ENCODE peak calls at places on chromosome 7, in ten cellular contexts. K, G, U, X, H, C, Z, R, I and S are unnamed samples.

GRCh38 chr7:4809091-4809591 is 33.7 kb downstream of the AP5Z1 start:
- DNase-seq in K (no peak), G (no peak), U (no peak), X (no peak), H (no peak), C (no peak), Z (no peak), R (no peak), I (peak; percentile 60), S (no peak)

GRCh38 chr7:134678115-134678514 is 31.5 kb downstream of the BPGM start:
- DNase-seq in K (no peak), G (no peak), U (no peak), X (no peak), H (no peak), C (no peak), Z (no peak), R (no peak), I (no peak), S (no peak)

GRCh38 chr7:127793582-127793981 is 141.6 kb downstream of the SND1 start:
- DNase-seq in K (no peak), G (no peak), U (no peak), X (no peak), H (no peak), C (peak; percentile 76), Z (no peak), R (no peak), I (no peak), S (no peak)

GRCh38 chr7:103140684-103141083 is 8.2 kb downstream of the NAPEPLD start:
- DNase-seq in K (no peak), G (no peak), U (no peak), X (no peak), H (no peak), C (no peak), Z (no peak), R (no peak), I (no peak), S (no peak)

GRCh38 chr7:1059200-1060091 is 15.1 kb downstream of the GPR146 start:
- DNase-seq in K (peak; percentile 92), G (peak; percentile 74), U (peak; percentile 92), X (no peak), H (peak; percentile 62), C (peak; percentile 70), Z (no peak), R (peak; percentile 64), I (no peak), S (no peak)

GRCh38 chr7:155653773-155654172 is 9.3 kb downstream of the RBM33 start:
- DNase-seq in K (no peak), G (no peak), U (no peak), X (no peak), H (no peak), C (no peak), Z (no peak), R (no peak), I (no peak), S (no peak)

GRCh38 chr7:43697690-43698089 is 31.6 kb downstream of the COA1 start:
- DNase-seq in K (no peak), G (peak; percentile 24), U (no peak), X (no peak), H (no peak), C (no peak), Z (no peak), R (no peak), I (no peak), S (no peak)

GRCh38 chr7:3399858-3400257 is 98.8 kb downstream of the SDK1 start:
- DNase-seq in K (no peak), G (peak; percentile 61), U (no peak), X (no peak), H (no peak), C (no peak), Z (no peak), R (peak; percentile 6), I (no peak), S (no peak)

GRCh38 chr7:101164071-101164840 is 1.1 kb downstream of the VGF start:
- DNase-seq in K (peak; percentile 33), G (peak; percentile 63), U (no peak), X (no peak), H (peak; percentile 35), C (peak; percentile 76), Z (no peak), R (peak; percentile 38), I (peak; percentile 23), S (no peak)

GRCh38 chr7:47543659-47544058 is 38.3 kb downstream of the TNS3 start:
- DNase-seq in K (no peak), G (no peak), U (no peak), X (no peak), H (no peak), C (peak; percentile 69), Z (no peak), R (no peak), I (no peak), S (no peak)

GRCh38 chr7:42237891-42238531 is 1.0 kb upstream of the GLI3 start:
- DNase-seq in K (peak; percentile 62), G (no peak), U (peak; percentile 96), X (peak; percentile 91), H (peak; percentile 32), C (no peak), Z (peak; percentile 53), R (peak; percentile 65), I (peak; percentile 76), S (peak; percentile 80)

GRCh38 chr7:22094413-22095304 is 149.0 kb upstream of the CDCA7L start:
- DNase-seq in K (no peak), G (no peak), U (no peak), X (no peak), H (no peak), C (no peak), Z (no peak), R (no peak), I (no peak), S (no peak)

GRCh38 chr7:118626739-118627138 is 402.2 kb downstream of the ANKRD7 start:
- DNase-seq in K (no peak), G (no peak), U (no peak), X (no peak), H (no peak), C (no peak), Z (no peak), R (no peak), I (no peak), S (no peak)

GRCh38 chr7:92768501-92769360 is 67.6 kb downstream of the CDK6 start:
- DNase-seq in K (no peak), G (no peak), U (no peak), X (no peak), H (no peak), C (no peak), Z (no peak), R (no peak), I (no peak), S (no peak)

DNA sequence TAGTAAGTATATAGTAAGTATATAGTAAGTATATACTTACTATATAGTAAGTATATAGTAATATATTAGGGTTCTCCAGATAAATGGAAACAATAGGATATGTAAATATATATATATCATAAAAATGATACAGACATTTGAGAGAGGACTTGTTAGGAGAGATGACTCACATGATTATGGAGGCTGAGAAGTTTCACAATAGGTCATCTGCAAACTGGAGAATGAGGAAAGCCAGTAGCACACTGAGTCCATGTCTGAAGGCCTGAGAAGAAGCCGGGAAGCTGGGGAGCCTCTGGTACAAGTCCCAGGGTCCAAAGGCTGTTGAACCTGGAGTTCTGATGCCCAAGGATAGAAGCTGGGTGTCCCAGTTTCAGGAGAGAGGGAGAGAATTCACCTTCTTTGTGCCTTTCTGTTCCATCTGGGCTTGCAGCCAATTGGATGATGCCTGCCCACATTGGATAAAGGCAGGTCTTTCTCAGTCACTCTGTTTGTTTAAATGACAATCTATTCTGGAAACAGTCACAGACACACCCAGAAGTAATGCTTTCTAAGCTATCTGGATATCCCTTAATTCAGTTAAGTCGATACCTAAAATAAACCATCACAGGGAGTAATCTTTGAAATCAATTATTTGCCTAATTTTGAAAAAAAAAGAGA is 205.5 kb upstream of the CDC14C start:
- DNase-seq in K (no peak), G (no peak), U (no peak), X (no peak), H (no peak), C (no peak), Z (no peak), R (no peak), I (no peak), S (no peak)
- TF ChIP-seq POLR2A in K (no peak), G (no peak), U (no peak), X (no peak), H (no peak), C (no peak), Z (no peak), R (no peak), I (no peak), S (no peak)

GRCh38 chr7:157779206-157779605 is 442.4 kb downstream of the DNAJB6 start:
- DNase-seq in K (no peak), G (no peak), U (no peak), X (no peak), H (no peak), C (no peak), Z (no peak), R (no peak), I (no peak), S (no peak)
- TF ChIP-seq POLR2A in K (no peak), G (no peak), U (no peak), X (no peak), H (no peak), C (no peak), Z (no peak), R (no peak), I (no peak), S (no peak)

DNA sequence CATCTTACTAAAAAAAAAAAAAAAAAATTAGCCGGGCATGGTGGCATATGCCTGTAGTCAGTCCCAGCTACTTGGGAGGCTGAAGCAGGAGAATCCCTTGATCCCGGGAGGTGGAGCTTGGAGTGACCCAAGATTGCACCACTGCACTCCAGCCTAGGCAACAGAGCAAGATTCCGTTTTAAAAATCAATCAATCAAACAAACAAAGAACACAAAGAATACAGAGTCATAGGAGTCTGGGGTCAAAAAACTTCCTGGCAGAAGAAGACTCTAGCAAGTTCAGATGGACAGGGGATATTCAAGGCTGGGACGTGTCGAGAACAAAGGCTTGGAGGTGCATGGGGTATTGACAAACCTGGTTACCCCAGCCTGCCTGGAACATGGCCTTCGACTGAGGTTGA is 228.9 kb upstream of the AGK start:
- DNase-seq in K (no peak), G (no peak), U (no peak), X (no peak), H (no peak), C (no peak), Z (no peak), R (no peak), I (no peak), S (no peak)
- TF ChIP-seq POLR2A in K (no peak), G (no peak), U (no peak), X (no peak), H (no peak), C (no peak), Z (no peak), R (no peak), I (no peak), S (no peak)

DNA sequence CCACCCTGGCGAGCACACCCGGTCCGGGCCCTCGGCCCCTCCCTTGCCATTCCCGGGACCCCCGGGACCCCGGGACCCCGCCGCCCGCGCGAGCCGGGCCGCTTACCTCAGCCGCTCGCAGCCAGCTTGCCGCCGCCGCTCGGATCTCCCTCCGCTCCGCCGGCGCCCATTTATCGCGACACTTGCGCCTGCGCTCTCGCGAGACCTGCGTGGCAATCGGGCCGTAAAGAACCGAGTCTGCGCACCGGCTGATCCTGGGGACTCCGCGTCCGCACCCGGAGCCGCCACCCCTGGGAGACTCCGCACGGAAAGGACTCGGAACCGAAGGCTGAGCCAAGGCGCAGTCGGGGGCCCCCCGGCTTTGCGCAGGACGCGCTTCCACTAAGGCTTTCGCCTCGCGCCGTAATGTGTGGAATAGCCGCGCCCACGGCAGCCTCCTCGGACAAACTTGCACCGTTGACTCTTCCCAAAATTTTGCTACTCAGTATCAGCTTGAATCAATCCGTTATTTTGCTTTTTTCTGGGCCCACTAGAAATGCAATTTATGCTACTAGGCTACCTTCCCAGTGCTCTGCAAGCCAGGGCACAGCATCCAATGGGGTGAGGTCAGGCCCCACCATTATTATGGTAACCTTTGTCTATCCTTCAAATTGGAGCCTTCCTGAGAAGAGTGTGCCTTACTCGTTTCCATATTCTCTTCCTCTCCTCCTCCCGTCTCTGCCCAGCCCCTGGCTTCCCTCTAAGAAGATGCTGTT is at the start of gene MAD1L1:
- DNase-seq in K (peak; percentile 88), G (peak; percentile 90), U (peak; percentile 98), X (peak; percentile 91), H (peak; percentile 91), C (peak; percentile 98), Z (peak; percentile 85), R (peak; percentile 92), I (peak; percentile 91), S (peak; percentile 100)
- TF ChIP-seq POLR2A in K (peak; percentile 75), G (peak; percentile 82), U (no peak), X (no peak), H (peak; percentile 42), C (no peak), Z (peak; percentile 47), R (peak; percentile 68), I (peak; percentile 56), S (peak; percentile 96)